ENCODE peak calls at places on chromosomes 2 and 18, in four cellular contexts. E, Z, J and H are unnamed samples.

GRCh38 chr18:25282282-25282681 is 69.7 kb downstream of the ZNF521 start:
- DNase-seq in E (no peak), Z (no peak), J (no peak), H (no peak)

GRCh38 chr2:98876741-98877140 is 59.3 kb downstream of the CRACDL start:
- DNase-seq in E (no peak), Z (no peak), J (no peak), H (no peak)

GRCh38 chr2:237879991-237880560 is 20.7 kb downstream of the RAMP1 start:
- DNase-seq in E (no peak), Z (no peak), J (no peak), H (no peak)

GRCh38 chr18:22939649-22940048 is 6.5 kb downstream of the RBBP8 start:
- DNase-seq in E (no peak), Z (no peak), J (no peak), H (no peak)

GRCh38 chr18:51194604-51195003 is 2.9 kb downstream of the MEX3C start:
- DNase-seq in E (no peak), Z (no peak), J (no peak), H (peak)

GRCh38 chr2:72886505-72887031 is 640 bp upstream of the SPR start:
- DNase-seq in E (no peak), Z (no peak), J (no peak), H (no peak)

GRCh38 chr18:65725421-65726050 is 25.3 kb upstream of the CDH7 start:
- DNase-seq in E (peak), Z (no peak), J (no peak), H (no peak)

GRCh38 chr2:222943820-222944219 is 83.0 kb downstream of the ACSL3 start:
- DNase-seq in E (no peak), Z (peak), J (no peak), H (peak)

GRCh38 chr2:10909050-10909995 is 2.4 kb upstream of the KCNF1 start:
- DNase-seq in E (peak), Z (no peak), J (no peak), H (peak)

GRCh38 chr2:70767094-70767698 is 804 bp downstream of the ADD2 start:
- DNase-seq in E (no peak), Z (no peak), J (no peak), H (no peak)

GRCh38 chr2:189849550-189849949 is 65.3 kb downstream of the PMS1 start:
- DNase-seq in E (no peak), Z (no peak), J (no peak), H (no peak)

GRCh38 chr2:149808556-149808955 is 221.0 kb upstream of the MMADHC start:
- DNase-seq in E (no peak), Z (peak), J (no peak), H (peak)

GRCh38 chr2:105406221-105406620 is 7.4 kb upstream of the FHL2 start:
- DNase-seq in E (peak), Z (peak), J (no peak), H (peak)

GRCh38 chr2:42329779-42330178 is 31.2 kb downstream of the COX7A2L start:
- DNase-seq in E (no peak), Z (no peak), J (no peak), H (no peak)

GRCh38 chr18:2994603-2995432 is 18.1 kb downstream of the LPIN2 start:
- DNase-seq in E (no peak), Z (peak), J (peak), H (no peak)

GRCh38 chr2:18510775-18511174 is 49.7 kb downstream of the RDH14 start:
- DNase-seq in E (no peak), Z (no peak), J (no peak), H (no peak)

GRCh38 chr2:64063454-64063853 is 44.2 kb upstream of the VPS54 start:
- DNase-seq in E (no peak), Z (no peak), J (no peak), H (no peak)

GRCh38 chr18:2799369-2799768 is 47.4 kb upstream of the EMILIN2 start:
- DNase-seq in E (no peak), Z (no peak), J (no peak), H (no peak)

GRCh38 chr2:117170897-117171296 is 643.6 kb upstream of the DDX18 start:
- DNase-seq in E (peak), Z (no peak), J (no peak), H (no peak)

GRCh38 chr2:112626604-112627059 is 19.1 kb upstream of the SLC20A1 start:
- DNase-seq in E (peak), Z (peak), J (peak), H (peak)

GRCh38 chr2:231928901-231929725 is 2.9 kb upstream of the NPPC start:
- DNase-seq in E (no peak), Z (no peak), J (no peak), H (no peak)

GRCh38 chr2:75788154-75788553 is 77.4 kb upstream of the GCFC2 start:
- DNase-seq in E (no peak), Z (no peak), J (no peak), H (no peak)

GRCh38 chr2:209368924-209369323 is 54.9 kb upstream of the MAP2 start:
- DNase-seq in E (peak), Z (peak), J (no peak), H (peak)

GRCh38 chr18:21163647-21164625 is 52.3 kb upstream of the ROCK1 start:
- DNase-seq in E (peak), Z (peak), J (no peak), H (peak)

GRCh38 chr18:79384151-79384807 is 11.5 kb upstream of the NFATC1 start:
- DNase-seq in E (no peak), Z (no peak), J (no peak), H (no peak)

GRCh38 chr18:55780591-55781071 is 192.6 kb upstream of the TCF4 start:
- DNase-seq in E (no peak), Z (peak), J (no peak), H (no peak)